ENCODE peak calls at places on chromosomes 12 and 14, in nine cellular contexts. M is HCT116; J is AG04450; K is pancreas; X is tibial artery; U is fibroblast of mammary gland; N is IMR-90; H is AG10803; S is Jurkat, Clone E6-1. W is an unnamed sample.

GRCh38 chr12:108605000-108605689 is 7.3 kb upstream of the TMEM119 start:
- DNase-seq in J (no peak), K (no peak), N (no peak), M (no peak), X (no peak), H (no peak), U (peak; percentile 51), S (no peak), W (no peak)

GRCh38 chr14:103629503-103630121 is 601 bp downstream of the KLC1 start:
- DNase-seq in X (peak; percentile 52), J (no peak), N (no peak), M (no peak), U (no peak), K (peak; percentile 30), S (no peak), H (no peak), W (no peak)

GRCh38 chr12:109463776-109464175 is 13.3 kb downstream of the KCTD10 start:
- DNase-seq in H (peak; percentile 43), N (no peak), S (no peak), X (no peak), K (no peak), M (no peak), U (peak; percentile 26), J (no peak), W (no peak)

GRCh38 chr12:93563807-93564538 is 8.5 kb upstream of the SOCS2 start:
- DNase-seq in N (peak; percentile 53), U (peak; percentile 45), S (peak; percentile 39), K (no peak), J (no peak), H (peak; percentile 31), M (peak; percentile 59), X (no peak), W (no peak)

GRCh38 chr14:36519431-36520321 is at the start of gene NKX2-1:
- DNase-seq in J (no peak), H (no peak), U (no peak), X (no peak), M (no peak), N (no peak), S (no peak), K (no peak), W (no peak)

GRCh38 chr14:104393199-104393897 is 186.2 kb upstream of the C14orf180 start:
- DNase-seq in H (no peak), S (no peak), N (no peak), M (no peak), J (no peak), X (no peak), U (no peak), K (no peak), W (no peak)

GRCh38 chr14:61360796-61361526 is 39.6 kb downstream of the PRKCH start:
- DNase-seq in U (no peak), S (no peak), J (no peak), X (no peak), N (no peak), K (no peak), M (no peak), H (no peak), W (no peak)

GRCh38 chr12:53596920-53597363 is 29.2 kb downstream of the ATF7 start:
- DNase-seq in M (no peak), S (no peak), X (no peak), U (peak; percentile 69), N (peak; percentile 59), K (no peak), H (peak; percentile 74), J (no peak), W (no peak)

GRCh38 chr12:56749853-56750252 is 2.3 kb downstream of the PRIM1 start:
- DNase-seq in H (no peak), X (no peak), U (no peak), J (no peak), M (no peak), N (no peak), K (no peak), S (no peak), W (no peak)

GRCh38 chr12:42666671-42667243 is 77.2 kb upstream of the PRICKLE1 start:
- DNase-seq in M (no peak), J (peak; percentile 38), U (peak; percentile 40), N (peak; percentile 81), X (no peak), K (no peak), S (no peak), H (no peak), W (no peak)

GRCh38 chr14:32933943-32934890 is 4.5 kb upstream of the NPAS3 start:
- DNase-seq in S (no peak), U (peak; percentile 22), N (no peak), M (no peak), K (no peak), H (peak; percentile 29), X (no peak), J (no peak), W (no peak)

GRCh38 chr14:89369656-89370055 is 47.4 kb downstream of the FOXN3 start:
- DNase-seq in X (no peak), N (no peak), J (no peak), U (no peak), H (no peak), K (no peak), S (no peak), M (no peak), W (no peak)

GRCh38 chr12:116188581-116188980 is 88.9 kb downstream of the MED13L start:
- DNase-seq in M (no peak), N (no peak), H (no peak), X (no peak), U (no peak), J (no peak), S (no peak), K (no peak), W (no peak)

GRCh38 chr12:52423035-52423434 is 11.1 kb downstream of the KRT75 start:
- DNase-seq in X (no peak), N (no peak), K (no peak), J (no peak), U (peak; percentile 14), S (no peak), H (no peak), M (no peak), W (no peak)

GRCh38 chr12:39443704-39444234 is 849 bp upstream of the KIF21A start:
- DNase-seq in M (no peak), X (no peak), J (no peak), N (no peak), H (peak; percentile 8), K (no peak), S (no peak), U (no peak), W (no peak)

GRCh38 chr12:104143002-104143401 is 5.0 kb upstream of the NFYB start:
- DNase-seq in S (no peak), U (no peak), J (no peak), M (no peak), H (no peak), X (no peak), N (no peak), K (no peak), W (no peak)

GRCh38 chr12:65834146-65834935 is 10.1 kb downstream of the HMGA2 start:
- DNase-seq in N (no peak), X (no peak), M (no peak), J (no peak), S (no peak), U (no peak), H (no peak), K (no peak), W (no peak)

DNA sequence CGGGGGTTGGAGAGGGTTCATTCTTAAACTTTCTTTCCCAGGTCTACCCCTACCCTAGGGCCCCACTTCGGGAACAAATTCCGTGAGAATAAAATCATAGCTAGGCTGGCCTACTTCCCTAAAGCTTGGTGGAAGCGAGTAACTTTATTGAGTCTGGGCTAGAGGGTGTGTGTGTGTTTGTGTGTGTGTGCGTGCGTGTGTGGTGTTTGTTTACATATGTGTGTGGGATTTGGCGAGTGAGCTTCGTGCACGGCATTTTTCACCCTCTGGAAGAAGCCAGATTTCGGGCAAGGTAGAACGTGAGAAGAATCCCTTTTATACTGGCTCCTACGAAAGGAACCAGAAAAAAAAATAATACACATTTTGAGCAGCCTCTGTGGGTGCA is 7.5 kb upstream of the LHX5 start:
- DNase-seq in U (no peak), S (no peak), M (no peak), K (no peak), N (no peak), X (no peak), J (no peak), H (no peak), W (no peak)
- H3K4me3 ChIP-seq in U (no peak overlapping the region), S (no peak overlapping the region), M (no peak overlapping the region), K (no peak overlapping the region), N (no peak overlapping the region), X (no peak overlapping the region), J (no peak overlapping the region), H (no peak overlapping the region), W (no peak overlapping the region)

DNA sequence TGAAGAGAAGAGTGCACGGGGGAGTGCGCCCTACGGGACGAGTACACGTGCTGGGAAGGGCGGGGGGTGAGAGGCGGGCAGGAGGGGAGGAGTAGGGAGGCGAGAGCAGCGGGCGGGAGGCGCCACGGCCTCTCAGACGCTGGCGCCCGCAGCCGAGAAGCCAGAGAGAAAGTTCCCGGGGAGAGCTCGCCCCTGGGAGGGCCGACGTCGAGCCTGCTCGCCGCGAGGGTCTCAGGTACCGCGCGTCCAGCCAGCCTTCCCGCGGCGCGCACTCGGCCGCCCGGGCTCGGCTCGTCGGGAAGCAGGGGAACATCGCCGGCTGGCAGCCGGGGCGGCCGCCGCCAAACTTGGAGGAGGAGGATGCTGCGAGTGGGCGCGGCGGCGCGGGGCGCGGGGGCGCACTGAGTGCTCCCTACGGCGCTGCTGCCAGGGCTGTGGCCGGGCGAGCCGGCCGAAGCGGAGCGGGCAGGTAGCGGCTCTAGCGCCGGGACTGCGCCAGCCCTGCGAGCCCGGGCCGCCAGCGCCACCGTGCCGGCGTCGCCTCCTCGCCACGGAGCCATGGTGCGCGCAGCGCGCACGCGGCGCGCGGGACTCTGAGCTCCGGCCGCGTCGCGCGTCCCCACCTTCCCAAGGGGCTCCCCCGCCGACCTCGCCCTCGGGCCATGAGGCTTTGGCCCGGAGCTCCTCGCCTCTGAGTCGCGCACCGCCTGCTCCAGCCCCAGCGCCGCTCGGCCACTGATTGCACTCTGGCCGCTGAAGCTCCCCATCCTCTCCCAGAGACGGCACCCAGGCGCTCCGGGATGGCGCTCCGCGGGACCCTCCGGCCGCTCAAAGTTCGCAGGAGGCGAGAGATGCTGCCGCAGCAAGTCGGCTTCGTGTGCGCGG is at the start of gene SLC24A4:
- DNase-seq in M (no peak), N (no peak), S (no peak), K (no peak), X (no peak), J (no peak), H (no peak), U (no peak), W (no peak)
- H3K4me3 ChIP-seq in M (no peak within 1 kb of the TSS), N (no peak within 1 kb of the TSS), S (no peak within 1 kb of the TSS), K (peak within 1 kb of the TSS; percentile 5), X (peak within 1 kb of the TSS; percentile 43), J (no peak within 1 kb of the TSS), H (no peak within 1 kb of the TSS), U (no peak within 1 kb of the TSS), W (peak within 1 kb of the TSS; percentile 4)

GRCh38 chr12:89439946-89440345 is 84.7 kb downstream of the GALNT4 start:
- DNase-seq in S (no peak), H (peak; percentile 60), X (no peak), U (peak; percentile 70), K (no peak), M (no peak), N (peak; percentile 86), J (no peak), W (no peak)
- H3K4me3 ChIP-seq in S (no peak overlapping the region), H (no peak overlapping the region), X (no peak overlapping the region), U (no peak overlapping the region), K (no peak overlapping the region), M (no peak overlapping the region), N (no peak overlapping the region), J (no peak overlapping the region), W (no peak overlapping the region)

DNA sequence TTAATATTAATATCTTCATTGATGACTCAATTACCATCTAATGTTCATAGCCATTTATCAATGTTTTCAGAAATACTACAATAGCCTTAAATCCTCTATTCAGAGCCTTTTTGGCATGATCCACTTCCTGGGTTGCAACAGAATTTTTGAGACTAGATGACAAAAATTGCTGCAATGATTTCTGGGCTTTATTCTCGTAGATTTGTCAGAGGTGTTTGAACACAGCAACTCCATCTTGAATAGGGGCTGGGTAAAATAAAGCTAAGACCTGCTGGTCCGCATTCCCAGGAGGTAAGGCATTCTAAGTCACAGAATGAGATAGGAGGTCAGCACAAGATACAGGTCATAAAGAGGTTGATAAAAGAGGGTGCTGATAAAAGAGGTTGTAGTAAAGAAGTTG is 165.8 kb upstream of the CNOT2 start:
- DNase-seq in H (no peak), S (no peak), N (no peak), J (no peak), M (no peak), U (no peak), K (no peak), X (no peak), W (no peak)
- H3K4me3 ChIP-seq in H (no peak overlapping the region), S (no peak overlapping the region), N (no peak overlapping the region), J (no peak overlapping the region), M (no peak overlapping the region), U (no peak overlapping the region), K (no peak overlapping the region), X (no peak overlapping the region), W (no peak overlapping the region)